ENCODE peak calls at places on chromosome 9, in ten cellular contexts. One of them, this sample, is unnamed.

GRCh38 chr9:125701351-125701750 is 5.7 kb downstream of the MAPKAP1 start:
- DNase-seq in IMR-90: peak
- DNase-seq in stimulated activated CD8-positive, alpha-beta memory T cell treated with anti-CD3 and anti-CD28 coated beads, Interleukin-15, amount 100 ng/mL, for 24 hours: no peak
- DNase-seq in GM13976: no peak
- DNase-seq in activated CD8-positive, alpha-beta memory T cell treated with anti-CD3 and anti-CD28 coated beads for 24 hours: no peak
- DNase-seq in mesendoderm: peak
- DNase-seq in Peyer's patch: no peak
- DNase-seq in uterus: no peak
- DNase-seq in activated naive CD8-positive, alpha-beta T cell treated with anti-CD3 and anti-CD28 coated beads, Interleukin-2, amount 50 U/mL, for 24 hours: peak
- DNase-seq in activated T-cell treated with anti-CD3 and anti-CD28 coated beads for 1 hour: no peak
- DNase-seq in this sample: no peak

GRCh38 chr9:100197553-100197952 is 98.5 kb downstream of the INVS start:
- DNase-seq in IMR-90: no peak
- DNase-seq in stimulated activated CD8-positive, alpha-beta memory T cell treated with anti-CD3 and anti-CD28 coated beads, Interleukin-15, amount 100 ng/mL, for 24 hours: no peak
- DNase-seq in GM13976: no peak
- DNase-seq in activated CD8-positive, alpha-beta memory T cell treated with anti-CD3 and anti-CD28 coated beads for 24 hours: no peak
- DNase-seq in mesendoderm: peak
- DNase-seq in Peyer's patch: no peak
- DNase-seq in uterus: no peak
- DNase-seq in activated naive CD8-positive, alpha-beta T cell treated with anti-CD3 and anti-CD28 coated beads, Interleukin-2, amount 50 U/mL, for 24 hours: no peak
- DNase-seq in activated T-cell treated with anti-CD3 and anti-CD28 coated beads for 1 hour: no peak
- DNase-seq in this sample: no peak

GRCh38 chr9:113471566-113471965 is 8.0 kb downstream of the RGS3 start:
- DNase-seq in IMR-90: no peak
- DNase-seq in stimulated activated CD8-positive, alpha-beta memory T cell treated with anti-CD3 and anti-CD28 coated beads, Interleukin-15, amount 100 ng/mL, for 24 hours: no peak
- DNase-seq in GM13976: no peak
- DNase-seq in activated CD8-positive, alpha-beta memory T cell treated with anti-CD3 and anti-CD28 coated beads for 24 hours: peak
- DNase-seq in mesendoderm: no peak
- DNase-seq in Peyer's patch: no peak
- DNase-seq in uterus: no peak
- DNase-seq in activated naive CD8-positive, alpha-beta T cell treated with anti-CD3 and anti-CD28 coated beads, Interleukin-2, amount 50 U/mL, for 24 hours: no peak
- DNase-seq in activated T-cell treated with anti-CD3 and anti-CD28 coated beads for 1 hour: no peak
- DNase-seq in this sample: no peak

GRCh38 chr9:32969270-32969669 is 32.2 kb downstream of the APTX start:
- DNase-seq in IMR-90: peak
- DNase-seq in stimulated activated CD8-positive, alpha-beta memory T cell treated with anti-CD3 and anti-CD28 coated beads, Interleukin-15, amount 100 ng/mL, for 24 hours: no peak
- DNase-seq in GM13976: no peak
- DNase-seq in activated CD8-positive, alpha-beta memory T cell treated with anti-CD3 and anti-CD28 coated beads for 24 hours: no peak
- DNase-seq in mesendoderm: no peak
- DNase-seq in Peyer's patch: no peak
- DNase-seq in uterus: no peak
- DNase-seq in activated naive CD8-positive, alpha-beta T cell treated with anti-CD3 and anti-CD28 coated beads, Interleukin-2, amount 50 U/mL, for 24 hours: no peak
- DNase-seq in activated T-cell treated with anti-CD3 and anti-CD28 coated beads for 1 hour: no peak
- DNase-seq in this sample: no peak

GRCh38 chr9:5326893-5327548 is 12.7 kb downstream of the RLN1 start:
- DNase-seq in IMR-90: peak
- DNase-seq in stimulated activated CD8-positive, alpha-beta memory T cell treated with anti-CD3 and anti-CD28 coated beads, Interleukin-15, amount 100 ng/mL, for 24 hours: no peak
- DNase-seq in GM13976: no peak
- DNase-seq in activated CD8-positive, alpha-beta memory T cell treated with anti-CD3 and anti-CD28 coated beads for 24 hours: no peak
- DNase-seq in mesendoderm: peak
- DNase-seq in Peyer's patch: no peak
- DNase-seq in uterus: no peak
- DNase-seq in activated naive CD8-positive, alpha-beta T cell treated with anti-CD3 and anti-CD28 coated beads, Interleukin-2, amount 50 U/mL, for 24 hours: peak
- DNase-seq in activated T-cell treated with anti-CD3 and anti-CD28 coated beads for 1 hour: peak
- DNase-seq in this sample: no peak

GRCh38 chr9:136916330-136917184 is 28.0 kb downstream of the FBXW5 start:
- DNase-seq in IMR-90: no peak
- DNase-seq in stimulated activated CD8-positive, alpha-beta memory T cell treated with anti-CD3 and anti-CD28 coated beads, Interleukin-15, amount 100 ng/mL, for 24 hours: no peak
- DNase-seq in GM13976: no peak
- DNase-seq in activated CD8-positive, alpha-beta memory T cell treated with anti-CD3 and anti-CD28 coated beads for 24 hours: no peak
- DNase-seq in mesendoderm: no peak
- DNase-seq in Peyer's patch: no peak
- DNase-seq in uterus: no peak
- DNase-seq in activated naive CD8-positive, alpha-beta T cell treated with anti-CD3 and anti-CD28 coated beads, Interleukin-2, amount 50 U/mL, for 24 hours: no peak
- DNase-seq in activated T-cell treated with anti-CD3 and anti-CD28 coated beads for 1 hour: no peak
- DNase-seq in this sample: no peak

GRCh38 chr9:87678650-87679355 is 47.1 kb upstream of the CTSL start:
- DNase-seq in IMR-90: peak
- DNase-seq in stimulated activated CD8-positive, alpha-beta memory T cell treated with anti-CD3 and anti-CD28 coated beads, Interleukin-15, amount 100 ng/mL, for 24 hours: no peak
- DNase-seq in GM13976: peak
- DNase-seq in activated CD8-positive, alpha-beta memory T cell treated with anti-CD3 and anti-CD28 coated beads for 24 hours: peak
- DNase-seq in mesendoderm: peak
- DNase-seq in Peyer's patch: no peak
- DNase-seq in uterus: peak
- DNase-seq in activated naive CD8-positive, alpha-beta T cell treated with anti-CD3 and anti-CD28 coated beads, Interleukin-2, amount 50 U/mL, for 24 hours: peak
- DNase-seq in activated T-cell treated with anti-CD3 and anti-CD28 coated beads for 1 hour: peak
- DNase-seq in this sample: no peak

GRCh38 chr9:92870289-92870688 is 7.5 kb downstream of the ZNF484 start:
- DNase-seq in IMR-90: no peak
- DNase-seq in stimulated activated CD8-positive, alpha-beta memory T cell treated with anti-CD3 and anti-CD28 coated beads, Interleukin-15, amount 100 ng/mL, for 24 hours: no peak
- DNase-seq in GM13976: no peak
- DNase-seq in activated CD8-positive, alpha-beta memory T cell treated with anti-CD3 and anti-CD28 coated beads for 24 hours: no peak
- DNase-seq in mesendoderm: no peak
- DNase-seq in Peyer's patch: no peak
- DNase-seq in uterus: no peak
- DNase-seq in activated naive CD8-positive, alpha-beta T cell treated with anti-CD3 and anti-CD28 coated beads, Interleukin-2, amount 50 U/mL, for 24 hours: no peak
- DNase-seq in activated T-cell treated with anti-CD3 and anti-CD28 coated beads for 1 hour: no peak
- DNase-seq in this sample: no peak

GRCh38 chr9:128077847-128078503 is 9.9 kb downstream of the SLC25A25 start:
- DNase-seq in IMR-90: no peak
- DNase-seq in stimulated activated CD8-positive, alpha-beta memory T cell treated with anti-CD3 and anti-CD28 coated beads, Interleukin-15, amount 100 ng/mL, for 24 hours: no peak
- DNase-seq in GM13976: no peak
- DNase-seq in activated CD8-positive, alpha-beta memory T cell treated with anti-CD3 and anti-CD28 coated beads for 24 hours: no peak
- DNase-seq in mesendoderm: no peak
- DNase-seq in Peyer's patch: no peak
- DNase-seq in uterus: no peak
- DNase-seq in activated naive CD8-positive, alpha-beta T cell treated with anti-CD3 and anti-CD28 coated beads, Interleukin-2, amount 50 U/mL, for 24 hours: no peak
- DNase-seq in activated T-cell treated with anti-CD3 and anti-CD28 coated beads for 1 hour: no peak
- DNase-seq in this sample: no peak

This sample was measured in GOT3.